ENCODE peak calls at places on chromosomes 12 and 14, in seven cellular contexts. Y, D, A, C, V, G and E are unnamed samples.

GRCh38 chr14:105445901-105446845 is 26.5 kb downstream of the MTA1 start:
- DNase-seq in A (no peak), V (no peak), Y (no peak), G (no peak), D (no peak), C (no peak), E (no peak)

GRCh38 chr14:63632932-63633514 is 8.6 kb downstream of the WDR89 start:
- DNase-seq in A (peak; percentile 24), V (peak; percentile 60), G (peak; percentile 57), D (no peak), Y (no peak), C (peak; percentile 44), E (no peak)

GRCh38 chr14:99360774-99361595 is 89.0 kb upstream of the BCL11B start:
- DNase-seq in D (no peak), A (no peak), Y (no peak), G (peak; percentile 78), V (no peak), C (no peak), E (no peak)

GRCh38 chr14:47929334-47929733 is 253.9 kb upstream of the MDGA2 start:
- DNase-seq in Y (no peak), C (no peak), A (no peak), D (no peak), V (no peak), G (peak; percentile 65), E (no peak)

GRCh38 chr12:120399531-120399930 is 30.6 kb upstream of the MSI1 start:
- DNase-seq in V (no peak), A (peak; percentile 78), D (peak; percentile 83), Y (no peak), G (no peak), C (no peak), E (no peak)

GRCh38 chr14:75229923-75230792 is 48.5 kb upstream of the FOS start:
- DNase-seq in D (peak; percentile 79), V (no peak), G (peak; percentile 39), A (peak; percentile 42), Y (peak; percentile 82), C (peak; percentile 33), E (peak; percentile 40)

GRCh38 chr12:90979936-90980335 is 24.8 kb downstream of the EPYC start:
- DNase-seq in C (peak; percentile 51), V (no peak), D (no peak), Y (no peak), A (no peak), G (no peak), E (no peak)

GRCh38 chr14:48842785-48843184 is 743.4 kb downstream of the RPS29 start:
- DNase-seq in V (no peak), D (no peak), Y (no peak), A (no peak), G (no peak), C (no peak), E (no peak)

GRCh38 chr12:104333692-104334255 is 30.2 kb downstream of the EID3 start:
- DNase-seq in G (no peak), V (no peak), D (no peak), A (no peak), C (no peak), Y (no peak), E (no peak)

GRCh38 chr12:3904999-3905398 is 31.8 kb upstream of the PARP11 start:
- DNase-seq in D (no peak), G (no peak), C (no peak), V (no peak), A (no peak), Y (no peak), E (no peak)

GRCh38 chr14:38788060-38788459 is 315.0 kb downstream of the SEC23A start:
- DNase-seq in C (no peak), G (no peak), V (no peak), A (no peak), D (no peak), Y (no peak), E (no peak)

GRCh38 chr12:58564721-58565120 is 355.6 kb downstream of the LRIG3 start:
- DNase-seq in Y (no peak), D (peak; percentile 70), A (peak; percentile 17), V (no peak), G (no peak), C (peak; percentile 25), E (no peak)

GRCh38 chr14:75430526-75430925 is 2.7 kb downstream of the JDP2 start:
- DNase-seq in C (peak; percentile 48), V (no peak), G (no peak), D (peak; percentile 55), A (no peak), Y (no peak), E (no peak)

GRCh38 chr12:51012570-51013236 is 13.5 kb downstream of the SLC11A2 start:
- DNase-seq in A (no peak), D (no peak), G (no peak), C (no peak), Y (no peak), V (no peak), E (no peak)

GRCh38 chr12:25433581-25434325 is 119.3 kb downstream of the LMNTD1 start:
- DNase-seq in D (peak; percentile 71), A (peak; percentile 78), G (no peak), C (no peak), V (no peak), Y (no peak), E (no peak)

GRCh38 chr12:54579696-54580333 is 8.6 kb downstream of the PPP1R1A start:
- DNase-seq in A (peak; percentile 70), G (peak; percentile 88), C (peak; percentile 93), V (peak; percentile 8), Y (peak; percentile 81), D (peak; percentile 63), E (peak; percentile 71)

GRCh38 chr14:97848351-97848980 is 1051.3 kb downstream of the VRK1 start:
- DNase-seq in A (no peak), G (no peak), Y (no peak), D (no peak), C (no peak), V (no peak), E (no peak)